ENCODE peak calls at places on chromosomes 4 and X, in four cellular contexts. N is activated CD8-positive, alpha-beta T cell treated with anti-CD3 and anti-CD28 coated beads for 36 hours; M is ecto neural progenitor cell; T is CD8-positive, alpha-beta T cell. D is an unnamed sample.

GRCh38 chr4:80452768-80453167 is 117.2 kb downstream of the CFAP299 start:
- DNase-seq in N (no peak), M (no peak), T (no peak), D (no peak)

GRCh38 chr4:133596459-133596858 is 447.4 kb downstream of the PCDH10 start:
- DNase-seq in N (no peak), M (no peak), T (no peak), D (no peak)

GRCh38 chr4:2837904-2838496 is 5.6 kb upstream of the ADD1 start:
- DNase-seq in N (peak; percentile 83), M (no peak), T (peak; percentile 84), D (no peak)

GRCh38 chrX:989959-990510 is 222.4 kb downstream of the CRLF2 start:
- DNase-seq in N (peak; percentile 75), M (peak; percentile 74), T (peak; percentile 80), D (peak; percentile 92)

GRCh38 chr4:14054391-14054790 is 426.9 kb upstream of the BOD1L1 start:
- DNase-seq in N (no peak), M (no peak), T (no peak), D (no peak)

GRCh38 chr4:22099896-22100295 is 151.3 kb upstream of the KCNIP4 start:
- DNase-seq in N (peak; percentile 32), M (no peak), T (no peak), D (peak; percentile 64)

GRCh38 chrX:86133761-86134160 is 14.5 kb upstream of the DACH2 start:
- DNase-seq in N (no peak), M (no peak), T (no peak), D (no peak)

GRCh38 chr4:118381902-118382301 is 29.1 kb upstream of the PRSS12 start:
- DNase-seq in N (no peak), M (no peak), T (no peak), D (no peak)

GRCh38 chrX:71679575-71680207 is 12.3 kb downstream of the LOC101059915 start:
- DNase-seq in N (no peak), M (no peak), T (no peak), D (no peak)

GRCh38 chr4:173411106-173411703 is 12.3 kb upstream of the SCRG1 start:
- DNase-seq in N (no peak), M (no peak), T (no peak), D (no peak)

GRCh38 chr4:97892596-97893266 is 250.5 kb downstream of the STPG2 start:
- DNase-seq in N (no peak), M (no peak), T (no peak), D (no peak)

GRCh38 chr4:174084542-174084941 is 198.9 kb downstream of the FBXO8 start:
- DNase-seq in N (no peak), M (no peak), T (no peak), D (no peak)

GRCh38 chr4:59180161-59180560 is 2020.0 kb upstream of the ADGRL3 start:
- DNase-seq in N (no peak), M (no peak), T (no peak), D (no peak)

GRCh38 chr4:2546286-2546823 is 9.9 kb downstream of the FAM193A start:
- DNase-seq in N (no peak), M (no peak), T (no peak), D (no peak)

GRCh38 chrX:24153175-24153795 is 3.8 kb downstream of the ZFX start:
- DNase-seq in N (no peak), M (peak; percentile 57), T (no peak), D (no peak)

GRCh38 chr4:4677825-4678522 is 136.1 kb upstream of the STX18 start:
- DNase-seq in N (peak; percentile 18), M (no peak), T (no peak), D (peak; percentile 29)

GRCh38 chr4:81084624-81085023 is 54.1 kb downstream of the BMP3 start:
- DNase-seq in N (no peak), M (no peak), T (no peak), D (no peak)

GRCh38 chr4:83207497-83208105 is 77.0 kb downstream of the COQ2 start:
- DNase-seq in N (no peak), M (no peak), T (no peak), D (peak; percentile 91)

GRCh38 chrX:154714925-154715324 is 36.0 kb downstream of the GAB3 start:
- DNase-seq in N (peak; percentile 52), M (no peak), T (no peak), D (no peak)

GRCh38 chr4:158313566-158313965 is 103.3 kb downstream of the TMEM144 start:
- DNase-seq in N (no peak), M (no peak), T (no peak), D (peak; percentile 20)

GRCh38 chr4:152956650-152957436 is 20.7 kb downstream of the FHDC1 start:
- DNase-seq in N (no peak), M (no peak), T (no peak), D (peak; percentile 59)

GRCh38 chr4:180394307-180394706 is 1848.9 kb upstream of the TENM3 start:
- DNase-seq in N (no peak), M (no peak), T (no peak), D (no peak)

GRCh38 chrX:97016106-97016505 is 132.4 kb downstream of the RPA4 start:
- DNase-seq in N (no peak), M (no peak), T (no peak), D (no peak)

GRCh38 chrX:71111851-71112468 is 583 bp upstream of the IL2RG start:
- DNase-seq in N (peak; percentile 30), M (no peak), T (no peak), D (no peak)

GRCh38 chr4:8045909-8046308 is 106.2 kb upstream of the AFAP1 start:
- DNase-seq in N (no peak), M (no peak), T (no peak), D (no peak)

GRCh38 chr4:188372051-188372450 is 232.8 kb downstream of the TRIML1 start:
- DNase-seq in N (no peak), M (no peak), T (no peak), D (no peak)

GRCh38 chr4:137343221-137343620 is 189.1 kb downstream of the PCDH18 start:
- DNase-seq in N (no peak), M (no peak), T (no peak), D (peak; percentile 62)